ENCODE peak calls at places on chromosomes 1 and 21, in five cellular contexts. N is GM12892, T is tibial nerve, U is heart left ventricle, J is body of pancreas. C is an unnamed sample.

GRCh38 chr1:208189183-208189582 is 55.0 kb downstream of the PLXNA2 start:
- DNase-seq in T (no peak), U (no peak), N (peak), J (no peak), C (no peak)

GRCh38 chr1:5990913-5991783 is 1.1 kb downstream of the NPHP4 start:
- DNase-seq in N (peak), J (peak), U (peak), T (no peak), C (no peak)

GRCh38 chr1:191483997-191484396 is 674.3 kb upstream of the RGS18 start:
- DNase-seq in T (no peak), U (no peak), N (no peak), J (no peak), C (no peak)

GRCh38 chr1:6505367-6506209 is 14.1 kb upstream of the PLEKHG5 start:
- DNase-seq in J (no peak), U (peak), N (no peak), T (no peak), C (no peak)

GRCh38 chr1:41319803-41320711 is 41.2 kb upstream of the FOXO6 start:
- DNase-seq in N (no peak), T (no peak), J (peak), U (no peak), C (peak)

GRCh38 chr21:44301961-44302406 is 2.1 kb downstream of the PFKL start:
- DNase-seq in N (no peak), T (no peak), U (no peak), J (peak), C (no peak)

GRCh38 chr1:19635646-19636045 is 8.5 kb upstream of the NBL1 start:
- DNase-seq in N (no peak), J (no peak), T (no peak), U (no peak), C (no peak)

GRCh38 chr21:36350282-36350910 is 30.4 kb downstream of the MORC3 start:
- DNase-seq in U (no peak), J (no peak), N (no peak), T (no peak), C (no peak)

GRCh38 chr1:180066150-180066549 is 88.5 kb upstream of the QSOX1 start:
- DNase-seq in T (no peak), U (no peak), N (no peak), J (no peak), C (no peak)

GRCh38 chr1:3352952-3353331 is 101.5 kb upstream of the ARHGEF16 start:
- DNase-seq in J (peak), N (no peak), T (no peak), U (peak), C (no peak)

GRCh38 chr1:41862411-41863221 is 56.1 kb downstream of the HIVEP3 start:
- DNase-seq in T (no peak), U (no peak), N (no peak), J (no peak), C (no peak)

GRCh38 chr1:220448217-220448616 is 79.7 kb upstream of the MARK1 start:
- DNase-seq in N (no peak), T (no peak), U (no peak), J (no peak), C (no peak)

GRCh38 chr1:228902781-228903572 is 167.7 kb downstream of the RHOU start:
- DNase-seq in J (peak), T (peak), U (peak), N (no peak), C (peak)

GRCh38 chr1:206128192-206128591 is 11.0 kb upstream of the AVPR1B start:
- DNase-seq in J (no peak), T (no peak), N (no peak), U (no peak), C (no peak)

GRCh38 chr1:57725318-57725717 is 301.5 kb upstream of the DAB1 start:
- DNase-seq in T (no peak), U (no peak), N (no peak), J (no peak), C (no peak)

GRCh38 chr1:112011231-112011630 is 21.8 kb upstream of the KCND3 start:
- DNase-seq in N (no peak), J (peak), U (no peak), T (no peak), C (no peak)

GRCh38 chr1:44501022-44501910 is 96.2 kb downstream of the RNF220 start:
- DNase-seq in N (no peak), J (no peak), U (peak), T (no peak), C (peak)

GRCh38 chr1:118827207-118827606 is 160.9 kb downstream of the TBX15 start:
- DNase-seq in U (no peak), T (no peak), N (no peak), J (no peak), C (no peak)

GRCh38 chr1:208344202-208344601 is 100.0 kb upstream of the PLXNA2 start:
- DNase-seq in N (no peak), U (no peak), J (no peak), T (no peak), C (no peak)

GRCh38 chr21:45655071-45655470 is 11.5 kb downstream of the PCBP3 start:
- DNase-seq in T (no peak), U (no peak), N (no peak), J (no peak), C (no peak)

GRCh38 chr1:38512789-38513188 is 346.8 kb downstream of the RRAGC start:
- DNase-seq in N (no peak), U (no peak), T (no peak), J (no peak), C (no peak)

DNA sequence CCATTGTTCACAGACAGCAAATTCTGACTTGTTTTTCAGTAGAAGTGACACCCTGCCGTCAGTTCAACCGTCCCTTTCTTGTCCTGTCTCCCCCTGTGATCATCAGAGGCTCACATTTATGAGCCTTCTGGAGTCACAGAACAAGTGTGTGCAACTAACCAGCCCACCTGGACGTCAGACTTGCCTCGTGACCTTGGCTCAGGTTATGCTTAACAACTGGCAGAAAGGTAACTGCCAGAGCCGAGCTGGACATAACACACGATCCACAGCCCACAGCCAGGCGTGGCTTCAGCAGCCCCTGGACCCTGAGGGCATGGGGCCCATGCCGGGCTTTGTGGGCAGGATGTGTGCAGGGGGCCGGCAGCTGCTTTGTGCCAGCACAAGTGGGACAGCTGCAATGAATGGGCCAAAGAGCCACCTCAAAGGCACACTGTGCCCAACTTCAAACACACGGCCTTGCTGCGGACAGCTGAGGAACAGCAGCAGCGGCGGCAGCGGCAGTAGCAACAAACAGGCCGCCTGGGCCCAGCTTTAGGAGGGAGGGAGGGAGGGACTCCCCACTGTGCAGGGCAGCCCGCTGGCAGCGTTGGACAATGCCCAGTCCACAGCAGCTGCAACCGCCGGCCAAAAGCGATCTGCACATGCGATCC is 103.9 kb downstream of the ZBTB18 start:
- DNase-seq in T (no peak), N (no peak), U (no peak), J (peak), C (no peak)
- TF ChIP-seq POLR2A in T (no peak), N (no peak), U (no peak), J (peak), C (no peak)

DNA sequence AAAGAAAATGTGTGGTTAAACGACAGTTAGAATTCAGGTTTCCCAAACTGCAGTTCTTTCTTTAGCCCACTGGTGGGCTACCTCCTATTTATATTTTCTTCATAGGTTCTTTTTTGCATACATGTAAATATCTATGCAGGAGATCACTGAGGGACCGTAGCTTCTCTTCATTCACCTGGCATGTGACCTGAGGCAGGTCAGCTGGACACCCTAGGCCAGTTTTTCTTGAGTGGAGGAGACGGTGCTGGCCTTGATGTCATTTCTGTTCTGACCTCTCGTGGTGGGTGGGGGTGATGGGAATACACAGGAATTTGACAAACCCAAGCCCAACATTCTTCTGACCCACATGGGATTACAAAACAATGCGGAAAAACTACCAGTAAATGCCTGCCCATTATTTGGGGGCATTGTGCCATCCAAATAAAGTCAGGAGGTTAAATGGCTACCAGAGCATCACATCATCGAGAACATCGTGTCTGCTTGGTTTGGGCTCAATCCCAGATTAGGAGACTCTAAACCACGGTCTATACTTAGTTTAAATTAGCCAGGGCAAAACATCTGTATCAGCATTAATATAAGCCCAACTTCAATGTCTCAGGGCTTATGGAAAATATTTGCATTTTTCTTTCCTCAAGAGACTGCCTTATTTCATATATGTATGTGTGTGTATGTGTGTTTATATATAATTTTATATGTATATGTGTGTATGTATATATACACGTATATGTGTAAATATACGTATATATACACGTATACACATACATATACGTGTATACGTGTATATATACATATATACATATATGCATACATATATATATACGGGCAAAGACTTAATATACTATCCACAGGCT is 7.4 kb upstream of the IRF2BP2 start:
- DNase-seq in J (no peak), T (no peak), U (no peak), N (no peak), C (no peak)
- TF ChIP-seq POLR2A in J (no peak), T (no peak), U (no peak), N (no peak), C (no peak)

DNA sequence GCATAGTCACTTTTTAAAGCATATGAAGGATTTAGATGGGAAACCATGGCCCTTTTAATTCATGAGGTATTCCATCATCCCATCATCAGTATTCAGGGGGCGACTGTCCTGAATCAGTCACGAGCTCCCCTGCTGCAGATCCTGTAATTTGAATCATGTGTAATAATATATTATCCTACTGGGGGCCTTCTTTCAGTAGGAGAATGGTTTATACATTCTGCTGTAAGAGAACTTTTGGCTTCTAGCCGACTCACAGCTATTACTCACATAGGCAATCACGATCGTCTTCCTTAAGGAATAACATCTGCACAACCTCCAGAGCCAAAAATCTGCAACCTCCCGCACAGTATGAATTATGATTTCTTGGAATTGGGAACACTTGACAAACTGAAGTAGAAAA is 342.9 kb downstream of the USP25 start:
- DNase-seq in U (no peak), J (no peak), N (no peak), T (no peak), C (no peak)
- TF ChIP-seq POLR2A in U (no peak), J (no peak), N (no peak), T (no peak), C (no peak)

DNA sequence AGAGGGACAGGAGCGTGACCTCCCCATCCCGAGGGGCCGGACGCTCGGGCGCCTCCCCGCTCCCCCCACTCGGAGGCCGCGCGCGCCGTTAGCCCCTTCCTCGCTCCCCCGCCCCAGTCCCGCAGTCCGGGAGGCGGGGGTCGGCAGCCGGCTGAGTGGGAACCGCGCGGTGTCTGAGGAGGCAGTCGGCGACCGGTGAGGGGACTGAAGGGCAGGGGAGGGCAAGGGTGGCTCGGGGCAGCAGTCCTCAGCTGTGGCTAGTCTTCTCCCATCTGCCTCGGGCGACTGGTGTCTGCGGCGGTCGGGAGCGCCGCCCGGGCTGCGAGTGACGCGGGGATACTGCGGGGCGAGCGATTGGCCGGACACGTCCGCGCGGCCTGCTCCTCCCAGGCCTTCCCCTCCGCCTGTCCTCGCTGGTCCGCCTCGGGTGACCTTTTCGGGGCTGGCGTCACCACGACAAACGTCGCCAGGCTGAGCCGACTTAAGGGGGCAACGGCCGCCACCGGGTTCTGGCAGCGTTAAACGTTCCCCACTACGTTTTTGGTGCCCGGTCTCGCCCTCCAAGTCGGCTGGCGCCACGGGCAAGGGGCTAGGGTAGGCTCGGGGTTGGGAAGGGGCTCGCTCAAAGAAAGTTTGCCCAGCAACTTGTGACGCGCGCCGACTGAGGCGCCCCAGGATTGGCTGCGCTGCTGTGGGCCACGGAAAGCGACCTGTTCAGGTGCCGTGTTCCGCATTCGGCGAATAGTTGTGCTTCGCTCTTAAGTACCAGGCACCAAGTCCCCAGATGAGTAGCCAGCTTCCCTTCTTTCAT is 538 bp downstream of the ZNF672 start:
- DNase-seq in U (peak), J (peak), T (peak), N (peak), C (peak)
- TF ChIP-seq POLR2A in U (no peak), J (peak), T (peak), N (peak), C (peak)